ENCODE peak calls at places on chromosome 17, in five cellular contexts. S is progenitor cell of endocrine pancreas, X is T follicular helper cell, Y is tibial nerve, U is T-helper 9 cell. G is an unnamed sample.

GRCh38 chr17:670286-670685 is 44.4 kb downstream of the VPS53 start:
- DNase-seq in S (no peak), X (no peak), Y (no peak), U (no peak), G (no peak)

GRCh38 chr17:82001657-82002056 is 21.0 kb downstream of the CENPX start:
- DNase-seq in S (no peak), X (no peak), Y (no peak), U (no peak), G (no peak)

GRCh38 chr17:49434821-49435581 is 20.3 kb upstream of the PHB1 start:
- DNase-seq in S (peak), X (peak), Y (peak), U (peak), G (peak)

GRCh38 chr17:12964840-12965239 is 53.0 kb downstream of the ELAC2 start:
- DNase-seq in S (no peak), X (no peak), Y (no peak), U (no peak), G (no peak)

GRCh38 chr17:74520790-74521480 is 10.3 kb downstream of the CD300LB start:
- DNase-seq in S (no peak), X (no peak), Y (peak), U (no peak), G (no peak)

GRCh38 chr17:1399366-1399678 is 700 bp downstream of the YWHAE start:
- DNase-seq in S (no peak), X (no peak), Y (no peak), U (no peak), G (no peak)

GRCh38 chr17:79438936-79439335 is 171.9 kb downstream of the RBFOX3 start:
- DNase-seq in S (no peak), X (no peak), Y (no peak), U (no peak), G (no peak)

GRCh38 chr17:46850688-46851028 is 725 bp upstream of the WNT9B start:
- DNase-seq in S (no peak), X (no peak), Y (no peak), U (no peak), G (no peak)

GRCh38 chr17:38568274-38568673 is 37.5 kb downstream of the SRCIN1 start:
- DNase-seq in S (no peak), X (no peak), Y (no peak), U (no peak), G (no peak)

GRCh38 chr17:44086364-44087311 is 16.1 kb downstream of the G6PC3 start:
- DNase-seq in S (no peak), X (no peak), Y (no peak), U (no peak), G (no peak)

GRCh38 chr17:2560658-2561057 is 32.8 kb upstream of the PAFAH1B1 start:
- DNase-seq in S (no peak), X (no peak), Y (no peak), U (no peak), G (no peak)

GRCh38 chr17:47989700-47990099 is 18.8 kb downstream of the CDK5RAP3 start:
- DNase-seq in S (no peak), X (no peak), Y (no peak), U (no peak), G (no peak)

GRCh38 chr17:21248495-21248894 is 4.7 kb downstream of the NATD1 start:
- DNase-seq in S (no peak), X (no peak), Y (no peak), U (no peak), G (no peak)

GRCh38 chr17:56879280-56879679 is 34.6 kb downstream of the TRIM25 start:
- DNase-seq in S (no peak), X (no peak), Y (no peak), U (no peak), G (no peak)

GRCh38 chr17:30256756-30257506 is 21.4 kb upstream of the SLC6A4 start:
- DNase-seq in S (no peak), X (no peak), Y (no peak), U (no peak), G (no peak)

GRCh38 chr17:21379080-21379711 is 3.0 kb downstream of the KCNJ12 start:
- DNase-seq in S (no peak), X (no peak), Y (no peak), U (no peak), G (no peak)

GRCh38 chr17:1367351-1367745 is 32.7 kb downstream of the YWHAE start:
- DNase-seq in S (no peak), X (no peak), Y (no peak), U (no peak), G (no peak)

GRCh38 chr17:64786337-64786736 is 124.2 kb upstream of the SMURF2 start:
- DNase-seq in S (no peak), X (no peak), Y (no peak), U (no peak), G (no peak)

GRCh38 chr17:57091186-57091618 is 6.2 kb downstream of the AKAP1 start:
- DNase-seq in S (no peak), X (no peak), Y (no peak), U (no peak), G (no peak)

GRCh38 chr17:81018044-81018802 is 16.7 kb upstream of the BAIAP2 start:
- DNase-seq in S (no peak), X (no peak), Y (no peak), U (no peak), G (no peak)

GRCh38 chr17:76582660-76583059 is 3.0 kb downstream of the ST6GALNAC2 start:
- DNase-seq in S (no peak), X (no peak), Y (no peak), U (no peak), G (no peak)

GRCh38 chr17:310111-311010 is 42.2 kb downstream of the RPH3AL start:
- DNase-seq in S (no peak), X (no peak), Y (no peak), U (no peak), G (no peak)

GRCh38 chr17:81527591-81528383 is at the start of gene FSCN2:
- DNase-seq in S (no peak), X (no peak), Y (no peak), U (no peak), G (no peak)

GRCh38 chr17:15048381-15048780 is 216.7 kb downstream of the PMP22 start:
- DNase-seq in S (no peak), X (no peak), Y (no peak), U (no peak), G (no peak)

GRCh38 chr17:10743316-10744009 is 13.6 kb upstream of the TMEM220 start:
- DNase-seq in S (no peak), X (no peak), Y (peak), U (no peak), G (no peak)

GRCh38 chr17:72378414-72379395 is 257.9 kb downstream of the SOX9 start:
- DNase-seq in S (no peak), X (no peak), Y (no peak), U (no peak), G (no peak)

G was measured in NT2/D1.